ENCODE peak calls at places on chromosomes 13 and 19, in four cellular contexts. X is H1, Y is HepG2, Z is K562. D is an unnamed sample.

GRCh38 chr13:82717249-82717648 is 1165.0 kb downstream of the SLITRK1 start:
- DNase-seq in Y (no peak), Z (no peak), X (no peak), D (no peak)

GRCh38 chr13:72839831-72840426 is 58.0 kb downstream of the PIBF1 start:
- DNase-seq in Z (peak; percentile 15), X (no peak), Y (peak; percentile 56), D (peak; percentile 47)

GRCh38 chr19:46404884-46405658 is 8.3 kb downstream of the CCDC8 start:
- DNase-seq in X (no peak), Z (peak; percentile 69), Y (peak; percentile 56), D (no peak)

GRCh38 chr13:106187501-106187900 is 348.0 kb downstream of the EFNB2 start:
- DNase-seq in Y (no peak), Z (no peak), X (no peak), D (no peak)

GRCh38 chr19:906480-906879 is 6.5 kb downstream of the R3HDM4 start:
- DNase-seq in Z (no peak), Y (no peak), X (no peak), D (no peak)

GRCh38 chr13:100517135-100517534 is 71.5 kb downstream of the GGACT start:
- DNase-seq in Z (no peak), Y (peak; percentile 85), X (no peak), D (no peak)

GRCh38 chr13:113560645-113561416 is 23.7 kb upstream of the TFDP1 start:
- DNase-seq in Y (no peak), Z (no peak), X (no peak), D (no peak)

GRCh38 chr13:21676611-21677021 is 5.7 kb downstream of the FGF9 start:
- DNase-seq in Y (no peak), X (no peak), Z (no peak), D (no peak)

GRCh38 chr19:44764975-44765948 is 12.4 kb upstream of the CBLC start:
- DNase-seq in X (no peak), Z (no peak), Y (peak; percentile 91), D (no peak)

GRCh38 chr19:53982611-53983010 is 8.8 kb upstream of the CACNG6 start:
- DNase-seq in Z (no peak), X (no peak), Y (no peak), D (no peak)

GRCh38 chr13:93786846-93787245 is 560.2 kb downstream of the GPC6 start:
- DNase-seq in Z (no peak), Y (no peak), X (no peak), D (no peak)

GRCh38 chr19:56110515-56111448 is 10.3 kb downstream of the ZNF787 start:
- DNase-seq in X (no peak), Z (no peak), Y (peak; percentile 78), D (no peak)

GRCh38 chr19:33171916-33172359 is 22.2 kb upstream of the LRP3 start:
- DNase-seq in Y (no peak), Z (no peak), X (no peak), D (no peak)

GRCh38 chr13:110329258-110329657 is 22.2 kb downstream of the COL4A2 start:
- DNase-seq in Y (no peak), X (no peak), Z (no peak), D (no peak)

GRCh38 chr13:92719868-92720267 is 506.7 kb upstream of the GPC6 start:
- DNase-seq in Y (no peak), X (peak; percentile 2), Z (no peak), D (no peak)

GRCh38 chr19:18895828-18896341 is at the start of gene CERS1:
- DNase-seq in Z (peak; percentile 90), X (no peak), Y (no peak), D (no peak)

GRCh38 chr19:46654621-46655152 is 6.3 kb downstream of the DACT3 start:
- DNase-seq in X (no peak), Y (peak; percentile 27), Z (no peak), D (no peak)

GRCh38 chr13:43652751-43653150 is 134.0 kb downstream of the ENOX1 start:
- DNase-seq in X (no peak), Y (no peak), Z (no peak), D (no peak)

GRCh38 chr19:1807695-1808394 is 4.2 kb downstream of the ATP8B3 start:
- DNase-seq in X (no peak), Z (no peak), Y (no peak), D (no peak)

GRCh38 chr13:67299072-67299635 is 69.0 kb upstream of the PCDH9 start:
- DNase-seq in X (no peak), Y (no peak), Z (no peak), D (no peak)

GRCh38 chr19:3019211-3019854 is 9.7 kb downstream of the TLE2 start:
- DNase-seq in Z (no peak), Y (no peak), X (no peak), D (no peak)

GRCh38 chr19:5006201-5006600 is 37.3 kb downstream of the KDM4B start:
- DNase-seq in X (no peak), Y (no peak), Z (no peak), D (no peak)

GRCh38 chr13:81874681-81875661 is 1534.0 kb upstream of the SPRY2 start:
- DNase-seq in Y (peak; percentile 10), Z (no peak), X (peak; percentile 91), D (no peak)

GRCh38 chr19:38815059-38816001 is 2.6 kb upstream of the LGALS4 start:
- DNase-seq in X (no peak), Z (peak; percentile 57), Y (no peak), D (no peak)

GRCh38 chr19:31513841-31514240 is 164.6 kb upstream of the TSHZ3 start:
- DNase-seq in Z (no peak), Y (no peak), X (no peak), D (no peak)

GRCh38 chr19:10747674-10748073 is 29.8 kb downstream of the DNM2 start:
- DNase-seq in Y (no peak), Z (no peak), X (no peak), D (no peak)

GRCh38 chr13:97134364-97135095 is 87.6 kb upstream of the MBNL2 start:
- DNase-seq in Y (no peak), X (no peak), Z (no peak), D (no peak)

GRCh38 chr13:80334582-80335260 is 6.2 kb downstream of the SPRY2 start:
- DNase-seq in Y (no peak), Z (no peak), X (no peak), D (no peak)

GRCh38 chr19:49339364-49340068 is 4.3 kb downstream of the CD37 start:
- DNase-seq in Y (no peak), X (peak; percentile 92), Z (peak; percentile 51), D (no peak)

GRCh38 chr13:27006519-27007161 is 165.0 kb downstream of the USP12 start:
- DNase-seq in Y (no peak), X (no peak), Z (no peak), D (peak; percentile 12)

GRCh38 chr19:5993516-5994406 is 15.8 kb upstream of the RANBP3 start:
- DNase-seq in Z (no peak), Y (no peak), X (no peak), D (no peak)

GRCh38 chr13:52011690-52012511 is at the start of gene ALG11:
- DNase-seq in Z (peak; percentile 88), X (peak; percentile 97), Y (peak; percentile 97), D (peak; percentile 94)
- TF ChIP-seq POLR2AphosphoS5 in Z (peak; percentile 70), X (peak; percentile 78), Y (peak; percentile 89), D (peak; percentile 72)

DNA sequence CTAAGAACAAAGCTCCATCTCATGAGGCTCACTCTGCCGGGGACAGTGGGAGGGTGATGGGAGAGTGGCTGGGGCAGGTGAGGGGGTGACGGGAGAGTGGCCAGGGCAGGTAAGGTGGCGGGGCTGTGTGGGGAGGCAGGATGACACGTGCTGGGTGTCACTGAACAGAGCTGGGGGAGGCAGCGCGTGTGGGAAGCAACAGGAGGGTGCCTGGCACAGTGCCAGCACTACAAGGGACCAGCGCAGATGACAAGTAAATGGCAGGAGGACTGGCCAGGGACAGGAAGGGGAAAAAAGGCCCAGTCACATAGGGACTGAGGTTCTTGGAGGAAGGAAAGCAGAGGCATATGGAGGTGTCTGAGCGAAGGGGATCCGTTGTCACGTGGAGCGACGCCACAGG is 129.9 kb downstream of the RNF17 start:
- DNase-seq in Z (no peak), X (no peak), Y (no peak), D (no peak)
- TF ChIP-seq SP1 in Z (no peak), X (no peak), Y (no peak), D (no peak)

DNA sequence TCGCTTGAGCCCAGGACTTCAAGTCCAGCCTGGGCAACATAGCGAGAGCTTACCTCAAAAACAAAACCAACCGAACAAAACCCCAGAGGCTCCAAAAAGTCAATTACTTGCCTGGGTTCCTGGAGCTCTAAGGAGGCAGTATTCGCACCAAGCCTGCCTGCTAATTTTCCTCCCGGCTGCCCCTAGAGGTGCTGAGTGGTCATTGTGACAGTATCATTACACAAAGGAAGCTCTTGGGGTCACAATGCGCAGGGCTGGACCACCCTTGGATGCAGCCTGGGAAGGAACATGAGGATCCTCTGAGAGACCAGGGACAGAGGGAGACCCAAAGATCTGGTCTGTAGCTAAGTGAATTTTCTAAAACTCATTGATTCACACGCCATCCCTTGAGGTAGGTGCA is 8.5 kb upstream of the PEX11G start:
- DNase-seq in Y (no peak), Z (peak; percentile 39), X (no peak), D (no peak)
- TF ChIP-seq FOSL1 in Y (no peak), Z (no peak), X (no peak), D (no peak)

DNA sequence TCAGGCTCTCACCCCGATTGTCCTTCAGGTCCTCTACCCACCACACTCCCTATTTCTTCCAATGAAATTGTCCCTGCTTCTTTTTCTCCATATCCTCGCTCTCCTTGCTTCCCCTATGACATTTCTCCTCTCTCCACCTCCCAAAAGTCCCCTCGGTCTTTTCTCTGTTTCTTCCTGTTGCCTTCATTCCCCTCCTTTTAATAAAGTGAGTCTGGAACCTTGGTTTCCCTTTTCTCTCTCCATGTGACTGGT is 676 bp upstream of the ZNF574 start:
- DNase-seq in X (no peak), Y (no peak), Z (no peak), D (no peak)
- TF ChIP-seq POLR2AphosphoS5 in X (no peak), Y (no peak), Z (no peak), D (no peak)

DNA sequence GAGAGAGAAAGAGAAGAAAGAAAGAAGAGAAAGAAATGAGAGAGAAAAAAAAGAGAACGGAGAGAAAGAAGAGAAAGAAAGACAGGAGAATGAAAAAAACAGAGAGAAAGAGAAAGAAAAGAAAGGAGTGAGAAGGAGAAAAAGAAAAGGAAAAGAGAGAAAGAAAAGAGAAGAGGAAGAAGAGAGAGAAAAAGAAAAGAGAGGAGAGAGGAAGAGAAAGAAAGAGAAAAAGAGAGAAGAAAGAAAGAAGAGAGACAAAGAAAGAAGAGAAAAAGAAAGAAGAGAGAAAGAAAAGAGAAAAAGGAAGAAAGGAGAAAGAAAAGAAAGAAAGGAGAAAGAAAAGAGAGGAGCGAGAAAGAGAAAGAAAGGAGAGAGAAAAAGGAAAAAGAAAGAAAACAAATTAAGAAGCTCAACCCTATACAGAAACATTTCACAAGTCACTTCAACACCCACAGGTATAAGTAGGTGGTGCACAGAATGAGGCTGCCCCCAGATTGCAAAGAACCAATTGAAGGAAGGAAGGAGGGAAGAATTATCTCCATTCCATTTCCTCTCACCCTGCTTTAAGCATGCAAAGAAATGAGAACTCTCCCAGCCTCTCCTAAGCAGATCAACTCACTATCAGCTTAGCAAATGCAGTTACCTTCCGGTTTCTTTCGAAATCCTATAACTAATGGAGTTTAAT is 98.8 kb upstream of the CACNA1A start:
- DNase-seq in Y (no peak), X (no peak), Z (no peak), D (no peak)
- TF ChIP-seq SP1 in Y (no peak), X (no peak), Z (no peak), D (no peak)

GRCh38 chr13:35771898-35772297 is 295.4 kb upstream of the MAB21L1 start:
- DNase-seq in Y (no peak), X (peak; percentile 3), Z (no peak), D (no peak)
- TF ChIP-seq FOSL1 in Y (no peak), X (no peak), Z (no peak), D (no peak)

D was measured in HCT116.